ENCODE peak calls at places on chromosomes 1 and 21, in six cellular contexts. S, Q, R, B, J and P are unnamed samples. For H3K9me3, the result is how much of the 10 kb centered on the place peaks cover.

GRCh38 chr21:41680444-41681335 is 86.2 kb downstream of the RIPK4 start:
- DNase-seq in S (no peak), Q (no peak), R (no peak), B (no peak), J (no peak), P (no peak)

GRCh38 chr1:198681247-198681646 is 42.4 kb downstream of the PTPRC start:
- DNase-seq in S (no peak), Q (peak), R (no peak), B (peak), J (no peak), P (no peak)

GRCh38 chr1:7232936-7233540 is 447.8 kb downstream of the CAMTA1 start:
- DNase-seq in S (no peak), Q (no peak), R (no peak), B (no peak), J (no peak), P (no peak)

GRCh38 chr1:17244826-17245740 is 3.8 kb upstream of the PADI3 start:
- DNase-seq in S (no peak), Q (no peak), R (no peak), B (no peak), J (no peak), P (no peak)

GRCh38 chr21:31667141-31667540 is 7.6 kb downstream of the SOD1 start:
- DNase-seq in S (no peak), Q (no peak), R (no peak), B (no peak), J (no peak), P (no peak)

GRCh38 chr1:41366428-41367101 is 5.3 kb downstream of the FOXO6 start:
- DNase-seq in S (peak), Q (no peak), R (no peak), B (no peak), J (no peak), P (no peak)

GRCh38 chr21:26072891-26073615 is 97.5 kb downstream of the APP start:
- DNase-seq in S (no peak), Q (peak), R (no peak), B (peak), J (peak), P (no peak)

GRCh38 chr1:224644553-224645154 is 28.5 kb downstream of the CNIH3 start:
- DNase-seq in S (peak), Q (peak), R (peak), B (peak), J (peak), P (peak)

GRCh38 chr1:109877320-109877771 is 33.3 kb upstream of the CSF1 start:
- DNase-seq in S (peak), Q (peak), R (peak), B (peak), J (peak), P (peak)

GRCh38 chr1:162094271-162094670 is 24.8 kb downstream of the NOS1AP start:
- DNase-seq in S (no peak), Q (peak), R (no peak), B (peak), J (no peak), P (no peak)

GRCh38 chr21:17607684-17608083 is 5.0 kb downstream of the BTG3 start:
- DNase-seq in S (no peak), Q (no peak), R (no peak), B (no peak), J (no peak), P (no peak)
- H2AK5ac ChIP-seq in S (no peak), Q (peak), R (no peak), B (peak), J (no peak), P (no peak)

DNA sequence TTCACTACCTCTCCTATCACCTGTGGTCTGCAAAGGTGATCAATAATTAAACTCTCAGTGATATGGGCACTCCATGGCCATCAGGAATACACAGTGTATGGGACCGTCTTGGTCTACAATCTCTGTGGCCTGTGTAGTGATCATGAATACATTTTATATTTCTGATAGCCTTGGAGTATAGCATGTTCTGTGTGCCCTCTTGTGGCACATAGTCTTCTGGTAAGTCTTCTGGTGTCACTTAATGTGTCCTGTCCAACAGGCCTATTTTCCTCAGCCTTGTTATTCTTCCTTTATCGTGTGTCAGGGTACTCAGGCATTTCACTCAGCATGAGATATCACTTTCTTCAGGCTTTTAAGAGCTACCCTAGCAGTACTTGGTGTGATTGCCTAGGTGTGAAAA is 393.6 kb downstream of the AGBL4 start:
- DNase-seq in S (no peak), Q (no peak), R (no peak), B (no peak), J (no peak), P (no peak)
- H3K9me3 ChIP-seq in S (half or more), Q (under half), R (half or more), B (under half), J (under half), P (under half)

DNA sequence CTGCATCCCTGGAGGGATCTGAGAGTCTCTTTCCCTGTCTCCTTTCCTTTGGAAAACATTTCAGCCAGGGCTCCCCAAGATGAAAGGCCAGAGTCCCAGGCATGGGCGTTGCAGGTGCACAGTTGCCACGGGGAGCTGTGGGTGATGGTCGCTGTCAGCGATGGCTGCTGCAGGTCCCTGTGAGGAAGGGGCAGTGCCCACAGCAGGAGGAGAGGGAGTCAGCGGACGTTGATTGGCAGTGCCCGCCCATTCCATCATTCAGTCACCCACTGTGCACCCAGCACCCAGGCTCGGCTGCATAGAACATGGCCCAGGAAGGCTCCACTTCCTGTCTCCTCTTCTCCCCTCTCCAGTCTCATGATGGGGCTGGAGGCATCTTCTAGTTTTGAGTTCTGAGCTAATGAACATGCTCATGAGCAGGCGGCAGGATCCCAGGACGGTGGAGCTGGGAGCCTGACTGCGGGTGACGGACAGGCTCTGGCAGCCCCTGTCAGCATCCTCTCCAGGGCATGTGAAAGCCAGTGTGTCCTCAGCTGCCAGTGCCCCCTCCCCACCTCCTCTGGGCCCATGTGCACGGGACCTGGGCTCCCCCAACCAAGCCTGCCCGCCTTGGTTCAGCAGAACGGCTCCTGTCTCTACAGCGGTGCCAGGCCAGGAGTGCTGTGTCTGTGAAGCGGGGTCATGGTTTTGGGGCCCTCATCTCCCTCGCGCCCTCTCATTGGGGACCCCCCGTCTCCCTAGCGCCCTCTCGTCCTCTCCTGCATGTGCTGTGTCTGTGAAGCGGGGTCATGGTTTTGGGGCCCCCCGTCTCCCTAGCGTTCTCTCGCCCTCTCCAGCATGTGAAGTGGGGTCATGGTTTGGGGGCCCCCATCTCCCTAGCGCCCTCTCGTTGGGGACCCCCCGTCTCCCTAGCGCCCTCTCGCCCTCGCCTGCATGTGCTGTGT is 24.5 kb downstream of the COL18A1 start:
- DNase-seq in S (no peak), Q (no peak), R (no peak), B (no peak), J (no peak), P (no peak)
- H2AK5ac ChIP-seq in S (no peak), Q (peak), R (no peak), B (peak), J (peak), P (peak)

DNA sequence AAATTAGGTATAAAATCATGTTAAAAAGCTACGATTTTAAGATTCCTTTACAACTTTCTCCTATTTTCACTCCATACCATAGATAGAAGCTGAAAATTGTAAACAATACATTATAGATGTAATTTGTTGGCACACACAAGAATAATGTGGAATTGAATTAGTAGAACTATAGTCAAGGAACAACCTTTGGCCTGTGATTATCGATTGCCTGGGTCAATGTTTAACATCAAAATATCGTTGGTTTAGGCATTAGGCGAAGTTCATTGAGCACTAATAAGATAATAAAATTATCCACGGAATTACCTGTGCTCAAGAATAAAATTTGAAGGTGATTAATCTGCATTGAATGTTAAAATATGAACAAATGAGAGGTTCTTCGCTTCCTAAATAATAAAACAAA is 455.1 kb upstream of the ZP4 start:
- DNase-seq in S (no peak), Q (no peak), R (no peak), B (no peak), J (no peak), P (no peak)
- H3K9me3 ChIP-seq in S (under half), Q (under half), R (under half), B (under half), J (under half), P (under half)

GRCh38 chr1:54542962-54543539 is 5.0 kb upstream of the ACOT11 start:
- DNase-seq in S (no peak), Q (peak), R (no peak), B (peak), J (peak), P (no peak)

GRCh38 chr1:54542120-54542961 is 5.7 kb upstream of the ACOT11 start:
- DNase-seq in S (peak), Q (peak), R (peak), B (peak), J (peak), P (peak)

GRCh38 chr1:54545916-54546635 is 2.0 kb upstream of the ACOT11 start:
- DNase-seq in S (no peak), Q (no peak), R (no peak), B (no peak), J (no peak), P (no peak)

GRCh38 chr1:54546651-54547348 is 1.2 kb upstream of the ACOT11 start:
- DNase-seq in S (no peak), Q (peak), R (no peak), B (no peak), J (peak), P (no peak)

DNA sequence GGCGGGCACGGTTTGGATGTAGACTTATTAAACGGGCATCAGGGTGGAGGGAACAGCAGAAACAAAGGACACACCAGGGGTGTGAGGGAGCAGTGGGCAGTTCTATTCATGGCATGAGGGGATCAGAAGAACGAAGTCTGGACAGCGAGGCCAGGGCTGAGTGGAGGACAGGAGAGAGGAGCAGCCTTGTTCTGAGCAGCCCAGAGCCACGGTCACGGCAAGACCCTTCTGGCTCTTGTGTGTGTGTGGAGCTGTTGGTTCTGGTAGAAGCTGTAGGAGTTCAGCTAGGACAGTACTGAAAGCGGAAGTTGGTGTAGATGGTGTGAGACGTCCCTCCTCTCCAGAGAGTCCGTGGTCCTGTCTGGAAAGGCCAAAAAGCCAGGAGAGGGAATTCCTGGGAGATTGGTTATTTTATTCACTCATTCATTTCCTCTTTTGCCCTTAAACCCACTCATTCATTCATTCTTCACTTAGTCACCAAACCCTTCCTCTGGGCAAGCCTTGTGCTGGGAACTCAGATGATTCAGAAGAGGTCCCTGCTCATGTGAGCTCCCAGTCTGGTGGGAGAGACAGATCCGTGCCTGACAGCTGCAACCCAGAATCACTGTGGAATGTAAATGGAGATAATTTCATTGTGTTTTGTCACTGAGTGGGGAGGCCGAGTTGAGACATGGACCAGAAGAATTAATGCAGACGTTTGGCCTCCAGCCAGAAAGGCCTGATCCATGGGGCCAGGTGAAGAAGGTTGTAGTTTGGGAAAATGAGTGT is 4.1 kb upstream of the ACOT11 start:
- DNase-seq in S (no peak), Q (peak), R (no peak), B (peak), J (peak), P (no peak)
- H2AK5ac ChIP-seq in S (peak), Q (no peak), R (no peak), B (peak), J (peak), P (no peak)

DNA sequence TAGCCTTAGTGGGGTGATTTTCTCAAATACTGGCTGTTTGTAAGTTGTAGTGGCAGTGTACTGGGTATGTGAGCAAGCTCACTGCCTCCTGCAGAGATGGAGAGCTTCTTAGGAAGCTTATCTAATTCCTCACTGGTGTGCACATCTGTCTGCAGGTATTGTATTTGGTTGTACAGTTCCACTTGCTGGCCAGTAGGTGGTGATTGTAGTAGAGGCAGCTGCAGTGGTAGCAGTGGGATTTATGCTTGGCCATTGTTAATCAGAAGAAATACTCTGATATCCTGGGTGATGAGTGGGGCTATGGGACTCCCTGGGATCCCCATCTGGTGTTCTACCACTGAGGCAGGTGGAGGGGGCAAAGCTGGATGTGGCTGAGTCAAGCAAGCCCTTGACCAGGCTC is 276.1 kb upstream of the SPAG17 start:
- DNase-seq in S (no peak), Q (no peak), R (no peak), B (no peak), J (no peak), P (no peak)
- H3K9me3 ChIP-seq in S (under half), Q (under half), R (under half), B (under half), J (under half), P (under half)

GRCh38 chr1:32714277-32714676 is 11.7 kb upstream of the SYNC start:
- DNase-seq in S (no peak), Q (no peak), R (no peak), B (no peak), J (no peak), P (no peak)

GRCh38 chr1:32718527-32718926 is 16.0 kb upstream of the SYNC start:
- DNase-seq in S (no peak), Q (no peak), R (no peak), B (no peak), J (no peak), P (no peak)

GRCh38 chr1:32717503-32717902 is 14.9 kb upstream of the SYNC start:
- DNase-seq in S (no peak), Q (no peak), R (no peak), B (no peak), J (no peak), P (no peak)

GRCh38 chr1:32715901-32716311 is 13.3 kb upstream of the SYNC start:
- DNase-seq in S (no peak), Q (no peak), R (no peak), B (no peak), J (peak), P (no peak)

DNA sequence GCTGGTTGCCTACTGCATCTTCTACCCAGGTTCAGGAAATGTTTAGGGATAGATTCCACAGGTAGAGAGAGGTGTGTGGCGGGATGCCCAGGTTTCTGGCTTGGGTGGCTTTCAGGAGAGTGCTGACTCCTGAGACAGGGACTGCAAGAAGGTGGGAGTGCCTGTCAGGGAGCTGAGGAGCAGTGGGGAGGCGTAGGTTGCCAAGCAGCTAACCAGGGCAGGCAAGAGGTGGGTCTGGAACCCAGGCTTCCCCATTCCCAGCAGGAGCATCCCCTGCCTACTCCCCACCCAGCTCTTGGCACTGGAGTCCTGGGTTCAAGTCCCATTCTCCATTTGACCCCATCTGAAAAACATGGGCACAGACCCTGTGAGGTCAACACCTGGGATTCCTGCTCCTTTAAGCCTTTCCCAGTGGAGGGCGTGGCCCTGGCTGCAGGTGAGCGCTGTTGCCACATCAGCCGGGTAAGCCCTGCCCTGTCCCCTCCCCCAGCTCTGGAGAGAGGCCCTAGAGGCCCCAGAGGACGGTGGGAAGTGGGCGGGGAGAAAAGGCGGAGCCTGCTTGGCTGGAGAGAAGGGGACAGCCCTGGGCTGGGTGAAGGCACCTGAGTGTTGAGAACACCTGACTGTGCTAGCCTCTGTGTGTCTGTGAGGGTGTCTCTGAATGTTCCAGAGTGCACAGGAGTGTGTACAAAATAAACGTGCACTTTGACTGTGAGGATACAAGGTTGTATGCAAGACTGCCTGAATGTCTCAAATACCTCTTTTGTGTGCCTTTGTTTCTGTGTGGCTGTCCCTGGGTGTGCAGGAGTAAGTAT is 13.9 kb upstream of the SYNC start:
- DNase-seq in S (peak), Q (no peak), R (peak), B (no peak), J (peak), P (peak)
- H2AK5ac ChIP-seq in S (peak), Q (peak), R (no peak), B (peak), J (no peak), P (peak)

DNA sequence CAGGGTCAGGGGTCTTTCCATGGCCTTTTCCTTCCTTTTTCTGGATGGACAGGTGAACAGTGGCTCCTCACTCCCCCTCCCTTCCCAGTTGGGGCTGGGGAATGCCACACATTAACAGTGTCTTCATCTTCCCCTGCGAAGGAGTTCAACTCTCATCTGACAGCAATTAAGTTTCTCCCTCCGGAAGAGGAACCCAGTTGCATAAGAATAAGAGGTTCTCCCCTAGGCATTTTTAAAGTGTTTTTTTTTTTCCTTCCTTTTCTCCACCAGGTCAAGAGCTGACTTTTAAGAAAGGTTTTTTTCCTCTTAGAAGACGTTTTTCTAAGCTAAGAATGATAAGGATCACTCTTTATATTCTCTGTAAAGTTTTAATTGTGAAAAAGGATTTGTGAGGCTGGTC is 42.3 kb upstream of the FASLG start:
- DNase-seq in S (no peak), Q (no peak), R (no peak), B (no peak), J (no peak), P (no peak)
- H3K9me3 ChIP-seq in S (under half), Q (under half), R (under half), B (under half), J (under half), P (under half)

GRCh38 chr1:209430107-209430506 is 153.4 kb upstream of the CAMK1G start:
- DNase-seq in S (no peak), Q (no peak), R (no peak), B (no peak), J (no peak), P (no peak)
- H2AK5ac ChIP-seq in S (peak), Q (no peak), R (no peak), B (no peak), J (peak), P (no peak)